ENCODE peak calls at places on chromosomes 2 and 18, in eight cellular contexts. One of them, this sample, is unnamed.
A peak's percentile ranks its signal among the peaks of the same experiment; 100 is the strongest.

GRCh38 chr2:223093436-223093839 is 41.4 kb downstream of the KCNE4 start:
- DNase-seq in heart left ventricle: peak; percentile 77
- DNase-seq in IMR-90: peak; percentile 72
- DNase-seq in H9: no peak
- DNase-seq in tibial nerve: peak; percentile 61
- DNase-seq in adrenal gland: peak; percentile 54
- DNase-seq in RWPE1: no peak
- DNase-seq in neural progenitor cell: no peak
- DNase-seq in this sample: no peak

GRCh38 chr18:36850527-36851201 is 21.7 kb downstream of the KIAA1328 start:
- DNase-seq in heart left ventricle: no peak
- DNase-seq in IMR-90: peak; percentile 96
- DNase-seq in H9: no peak
- DNase-seq in tibial nerve: no peak
- DNase-seq in adrenal gland: peak; percentile 35
- DNase-seq in RWPE1: peak; percentile 25
- DNase-seq in neural progenitor cell: no peak
- DNase-seq in this sample: peak; percentile 81

GRCh38 chr2:20164061-20164733 is 60.7 kb downstream of the SDC1 start:
- DNase-seq in heart left ventricle: no peak
- DNase-seq in IMR-90: no peak
- DNase-seq in H9: peak; percentile 47
- DNase-seq in tibial nerve: no peak
- DNase-seq in adrenal gland: no peak
- DNase-seq in RWPE1: no peak
- DNase-seq in neural progenitor cell: peak; percentile 40
- DNase-seq in this sample: no peak

GRCh38 chr18:32956591-32957310 is 183.9 kb upstream of the KLHL14 start:
- DNase-seq in heart left ventricle: no peak
- DNase-seq in IMR-90: peak; percentile 18
- DNase-seq in H9: peak; percentile 29
- DNase-seq in tibial nerve: peak; percentile 31
- DNase-seq in adrenal gland: peak; percentile 45
- DNase-seq in RWPE1: peak; percentile 0
- DNase-seq in neural progenitor cell: peak; percentile 36
- DNase-seq in this sample: peak; percentile 85

GRCh38 chr2:118224144-118224887 is 136.0 kb downstream of the INSIG2 start:
- DNase-seq in heart left ventricle: no peak
- DNase-seq in IMR-90: no peak
- DNase-seq in H9: peak; percentile 56
- DNase-seq in tibial nerve: no peak
- DNase-seq in adrenal gland: no peak
- DNase-seq in RWPE1: peak; percentile 33
- DNase-seq in neural progenitor cell: peak; percentile 70
- DNase-seq in this sample: peak; percentile 12

GRCh38 chr2:85273732-85274731 is 53.8 kb downstream of the TGOLN2 start:
- DNase-seq in heart left ventricle: no peak
- DNase-seq in IMR-90: peak; percentile 91
- DNase-seq in H9: no peak
- DNase-seq in tibial nerve: no peak
- DNase-seq in adrenal gland: peak; percentile 48
- DNase-seq in RWPE1: peak; percentile 85
- DNase-seq in neural progenitor cell: no peak
- DNase-seq in this sample: peak; percentile 70

GRCh38 chr2:119760876-119761275 is 1.2 kb downstream of the PTPN4 start:
- DNase-seq in heart left ventricle: no peak
- DNase-seq in IMR-90: peak; percentile 44
- DNase-seq in H9: no peak
- DNase-seq in tibial nerve: no peak
- DNase-seq in adrenal gland: no peak
- DNase-seq in RWPE1: no peak
- DNase-seq in neural progenitor cell: no peak
- DNase-seq in this sample: peak; percentile 42

GRCh38 chr18:24271381-24272331 is 126.0 kb downstream of the OSBPL1A start:
- DNase-seq in heart left ventricle: peak; percentile 86
- DNase-seq in IMR-90: peak; percentile 72
- DNase-seq in H9: peak; percentile 85
- DNase-seq in tibial nerve: peak; percentile 33
- DNase-seq in adrenal gland: peak; percentile 75
- DNase-seq in RWPE1: peak; percentile 64
- DNase-seq in neural progenitor cell: peak; percentile 95
- DNase-seq in this sample: peak; percentile 71

GRCh38 chr18:40366521-40366920 is 1588.5 kb upstream of the PIK3C3 start:
- DNase-seq in heart left ventricle: no peak
- DNase-seq in IMR-90: no peak
- DNase-seq in H9: no peak
- DNase-seq in tibial nerve: no peak
- DNase-seq in adrenal gland: no peak
- DNase-seq in RWPE1: no peak
- DNase-seq in neural progenitor cell: no peak
- DNase-seq in this sample: no peak

GRCh38 chr2:105873721-105874120 is 129.0 kb downstream of the NCK2 start:
- DNase-seq in heart left ventricle: no peak
- DNase-seq in IMR-90: peak; percentile 89
- DNase-seq in H9: no peak
- DNase-seq in tibial nerve: no peak
- DNase-seq in adrenal gland: no peak
- DNase-seq in RWPE1: peak; percentile 55
- DNase-seq in neural progenitor cell: peak; percentile 42
- DNase-seq in this sample: peak; percentile 75

GRCh38 chr2:6290212-6290611 is 575.5 kb downstream of the CMPK2 start:
- DNase-seq in heart left ventricle: no peak
- DNase-seq in IMR-90: no peak
- DNase-seq in H9: no peak
- DNase-seq in tibial nerve: no peak
- DNase-seq in adrenal gland: no peak
- DNase-seq in RWPE1: no peak
- DNase-seq in neural progenitor cell: no peak
- DNase-seq in this sample: no peak

GRCh38 chr2:234204480-234204879 is 154.0 kb downstream of the SPP2 start:
- DNase-seq in heart left ventricle: no peak
- DNase-seq in IMR-90: peak; percentile 49
- DNase-seq in H9: no peak
- DNase-seq in tibial nerve: no peak
- DNase-seq in adrenal gland: no peak
- DNase-seq in RWPE1: peak; percentile 49
- DNase-seq in neural progenitor cell: no peak
- DNase-seq in this sample: peak; percentile 12

GRCh38 chr18:28175930-28176673 is 828 bp downstream of the CDH2 start:
- DNase-seq in heart left ventricle: peak; percentile 31
- DNase-seq in IMR-90: peak; percentile 27
- DNase-seq in H9: peak; percentile 43
- DNase-seq in tibial nerve: no peak
- DNase-seq in adrenal gland: peak; percentile 40
- DNase-seq in RWPE1: no peak
- DNase-seq in neural progenitor cell: peak; percentile 61
- DNase-seq in this sample: peak; percentile 30

GRCh38 chr2:17337507-17337906 is 180.7 kb downstream of the RAD51AP2 start:
- DNase-seq in heart left ventricle: no peak
- DNase-seq in IMR-90: no peak
- DNase-seq in H9: no peak
- DNase-seq in tibial nerve: no peak
- DNase-seq in adrenal gland: no peak
- DNase-seq in RWPE1: no peak
- DNase-seq in neural progenitor cell: no peak
- DNase-seq in this sample: no peak
- TF ChIP-seq CTCF in heart left ventricle: no peak
- TF ChIP-seq CTCF in IMR-90: no peak
- TF ChIP-seq CTCF in H9: no peak
- TF ChIP-seq CTCF in tibial nerve: no peak
- TF ChIP-seq CTCF in adrenal gland: no peak
- TF ChIP-seq CTCF in RWPE1: no peak
- TF ChIP-seq CTCF in neural progenitor cell: no peak
- TF ChIP-seq CTCF in this sample: no peak

DNA sequence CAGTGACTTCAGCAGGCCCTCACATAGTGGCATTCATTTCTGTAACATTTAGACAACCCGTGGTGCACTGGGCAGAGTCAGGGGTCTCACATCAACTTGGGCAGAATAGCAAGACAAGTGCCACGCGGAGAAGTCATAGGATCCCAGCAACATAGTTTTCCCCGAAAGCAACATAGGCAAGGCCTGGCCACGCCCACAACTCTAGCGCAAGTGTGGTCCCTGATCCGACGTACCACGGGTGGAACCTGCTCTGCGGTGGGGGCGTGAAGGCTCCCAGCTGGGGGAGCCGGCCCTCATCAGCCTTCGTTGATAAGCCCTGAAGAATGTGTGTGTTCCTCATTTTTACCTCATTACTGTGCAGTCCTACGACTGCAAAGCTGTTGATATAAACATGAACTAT is 261.2 kb downstream of the EIPR1 start:
- DNase-seq in heart left ventricle: no peak
- DNase-seq in IMR-90: no peak
- DNase-seq in H9: no peak
- DNase-seq in tibial nerve: no peak
- DNase-seq in adrenal gland: no peak
- DNase-seq in RWPE1: no peak
- DNase-seq in neural progenitor cell: no peak
- DNase-seq in this sample: no peak
- TF ChIP-seq CTCF in heart left ventricle: no peak
- TF ChIP-seq CTCF in IMR-90: no peak
- TF ChIP-seq CTCF in H9: no peak
- TF ChIP-seq CTCF in tibial nerve: no peak
- TF ChIP-seq CTCF in adrenal gland: no peak
- TF ChIP-seq CTCF in RWPE1: no peak
- TF ChIP-seq CTCF in neural progenitor cell: no peak
- TF ChIP-seq CTCF in this sample: no peak

GRCh38 chr2:233061007-233061590 is 957 bp downstream of the INPP5D start:
- DNase-seq in heart left ventricle: no peak
- DNase-seq in IMR-90: no peak
- DNase-seq in H9: no peak
- DNase-seq in tibial nerve: no peak
- DNase-seq in adrenal gland: no peak
- DNase-seq in RWPE1: no peak
- DNase-seq in neural progenitor cell: no peak
- DNase-seq in this sample: no peak

GRCh38 chr2:233059797-233060499 is at the start of gene INPP5D:
- DNase-seq in heart left ventricle: peak; percentile 54
- DNase-seq in IMR-90: no peak
- DNase-seq in H9: no peak
- DNase-seq in tibial nerve: no peak
- DNase-seq in adrenal gland: peak; percentile 55
- DNase-seq in RWPE1: no peak
- DNase-seq in neural progenitor cell: no peak
- DNase-seq in this sample: no peak

GRCh38 chr2:233060500-233061006 is 411 bp downstream of the INPP5D start:
- DNase-seq in heart left ventricle: no peak
- DNase-seq in IMR-90: no peak
- DNase-seq in H9: no peak
- DNase-seq in tibial nerve: no peak
- DNase-seq in adrenal gland: no peak
- DNase-seq in RWPE1: no peak
- DNase-seq in neural progenitor cell: no peak
- DNase-seq in this sample: no peak

GRCh38 chr2:233058717-233059546 is 1.2 kb upstream of the INPP5D start:
- DNase-seq in heart left ventricle: no peak
- DNase-seq in IMR-90: no peak
- DNase-seq in H9: no peak
- DNase-seq in tibial nerve: no peak
- DNase-seq in adrenal gland: no peak
- DNase-seq in RWPE1: no peak
- DNase-seq in neural progenitor cell: no peak
- DNase-seq in this sample: no peak

GRCh38 chr2:233059547-233059796 is 670 bp upstream of the INPP5D start:
- DNase-seq in heart left ventricle: no peak
- DNase-seq in IMR-90: no peak
- DNase-seq in H9: no peak
- DNase-seq in tibial nerve: no peak
- DNase-seq in adrenal gland: no peak
- DNase-seq in RWPE1: no peak
- DNase-seq in neural progenitor cell: no peak
- DNase-seq in this sample: no peak
- TF ChIP-seq CTCF in heart left ventricle: no peak
- TF ChIP-seq CTCF in IMR-90: no peak
- TF ChIP-seq CTCF in H9: peak; percentile 51
- TF ChIP-seq CTCF in tibial nerve: no peak
- TF ChIP-seq CTCF in adrenal gland: no peak
- TF ChIP-seq CTCF in RWPE1: no peak
- TF ChIP-seq CTCF in neural progenitor cell: no peak
- TF ChIP-seq CTCF in this sample: no peak

GRCh38 chr2:72143441-72144356 is 4.0 kb downstream of the CYP26B1 start:
- DNase-seq in heart left ventricle: no peak
- DNase-seq in IMR-90: no peak
- DNase-seq in H9: peak; percentile 57
- DNase-seq in tibial nerve: peak; percentile 28
- DNase-seq in adrenal gland: no peak
- DNase-seq in RWPE1: no peak
- DNase-seq in neural progenitor cell: peak; percentile 56
- DNase-seq in this sample: no peak

GRCh38 chr2:72146357-72147302 is 1.0 kb downstream of the CYP26B1 start:
- DNase-seq in heart left ventricle: no peak
- DNase-seq in IMR-90: no peak
- DNase-seq in H9: peak; percentile 53
- DNase-seq in tibial nerve: peak; percentile 3
- DNase-seq in adrenal gland: peak; percentile 15
- DNase-seq in RWPE1: no peak
- DNase-seq in neural progenitor cell: peak; percentile 48
- DNase-seq in this sample: no peak

GRCh38 chr2:72144412-72144745 is 3.3 kb downstream of the CYP26B1 start:
- DNase-seq in heart left ventricle: peak; percentile 80
- DNase-seq in IMR-90: no peak
- DNase-seq in H9: peak; percentile 36
- DNase-seq in tibial nerve: no peak
- DNase-seq in adrenal gland: no peak
- DNase-seq in RWPE1: no peak
- DNase-seq in neural progenitor cell: no peak
- DNase-seq in this sample: no peak

GRCh38 chr2:72145658-72146329 is 1.9 kb downstream of the CYP26B1 start:
- DNase-seq in heart left ventricle: no peak
- DNase-seq in IMR-90: no peak
- DNase-seq in H9: no peak
- DNase-seq in tibial nerve: no peak
- DNase-seq in adrenal gland: peak; percentile 15
- DNase-seq in RWPE1: no peak
- DNase-seq in neural progenitor cell: no peak
- DNase-seq in this sample: no peak

DNA sequence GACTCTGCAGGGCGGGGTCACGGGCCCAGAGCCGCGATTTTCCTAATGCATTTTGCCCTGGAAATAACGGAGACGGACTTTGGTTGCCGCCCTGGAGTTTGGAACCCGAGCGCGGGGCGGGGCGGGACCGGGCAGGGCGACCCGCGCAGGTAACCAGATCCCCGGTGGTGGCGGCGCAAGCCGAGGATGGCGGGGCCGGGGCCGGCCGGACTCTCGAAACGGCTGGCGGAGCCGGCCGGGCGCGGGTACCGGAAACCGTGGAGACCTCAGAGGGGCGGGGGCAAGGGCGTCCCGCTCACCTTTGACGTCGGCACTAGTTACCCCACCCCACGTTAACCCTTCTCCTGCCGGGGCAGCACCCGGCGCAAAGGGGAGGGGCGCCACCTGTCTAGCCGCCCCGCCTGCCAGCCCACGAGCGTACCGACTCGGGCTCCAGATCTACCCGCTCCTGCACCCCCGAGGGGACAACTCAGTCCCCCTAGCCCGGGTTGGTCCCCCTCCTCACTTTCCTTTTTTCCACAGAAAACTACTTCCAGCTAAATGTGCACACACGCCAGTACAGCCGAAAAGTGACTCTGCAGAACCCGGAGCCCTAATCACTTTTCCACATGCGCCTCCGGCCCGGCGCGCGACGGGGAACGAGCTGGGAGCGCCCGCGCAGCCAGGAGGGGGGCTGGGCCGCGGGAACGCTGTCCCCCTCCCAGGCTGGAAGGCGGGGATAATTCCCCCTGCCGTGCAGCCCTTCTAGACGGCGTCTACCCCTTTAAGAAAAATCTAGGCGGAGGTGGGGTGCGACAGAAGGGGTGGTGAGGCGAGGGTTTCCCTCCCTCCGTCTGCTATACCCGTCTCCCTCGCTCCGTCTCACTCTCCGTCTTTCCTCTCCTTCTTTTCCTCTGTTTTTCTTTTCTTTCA is 2.7 kb downstream of the CYP26B1 start:
- DNase-seq in heart left ventricle: peak; percentile 62
- DNase-seq in IMR-90: no peak
- DNase-seq in H9: peak; percentile 89
- DNase-seq in tibial nerve: peak; percentile 59
- DNase-seq in adrenal gland: no peak
- DNase-seq in RWPE1: peak; percentile 93
- DNase-seq in neural progenitor cell: peak; percentile 84
- DNase-seq in this sample: no peak
- TF ChIP-seq CTCF in heart left ventricle: no peak
- TF ChIP-seq CTCF in IMR-90: no peak
- TF ChIP-seq CTCF in H9: no peak
- TF ChIP-seq CTCF in tibial nerve: no peak
- TF ChIP-seq CTCF in adrenal gland: no peak
- TF ChIP-seq CTCF in RWPE1: no peak
- TF ChIP-seq CTCF in neural progenitor cell: no peak
- TF ChIP-seq CTCF in this sample: no peak

This sample was measured in fibroblast of lung.